ENCODE peak calls at places on chromosome 9, in nine cellular contexts. S is uterus, J is adrenal gland, E is DND-41, K is kidney, D is H9, F is A549, C is GM23338, M is heart right ventricle. G is an unnamed sample. For H3K4me1, the result is how much of the 10 kb centered on the place peaks cover.

GRCh38 chr9:1051286-1052118 is 1.3 kb downstream of the DMRT2 start:
- DNase-seq in S (no peak), J (no peak), E (no peak), K (peak), D (peak), F (peak), C (peak), M (no peak), G (peak)

GRCh38 chr9:96050048-96050875 is 174.8 kb downstream of the ERCC6L2 start:
- DNase-seq in S (no peak), J (no peak), E (no peak), K (no peak), D (no peak), F (no peak), C (no peak), M (no peak), G (no peak)

GRCh38 chr9:18888241-18888794 is 144.7 kb downstream of the SAXO1 start:
- DNase-seq in S (peak), J (peak), E (no peak), K (no peak), D (no peak), F (no peak), C (no peak), M (peak), G (no peak)

GRCh38 chr9:129487658-129488483 is 133.0 kb downstream of the C9orf50 start:
- DNase-seq in S (peak), J (peak), E (peak), K (peak), D (no peak), F (peak), C (peak), M (peak), G (peak)

GRCh38 chr9:121827251-121827967 is 176.0 kb downstream of the DAB2IP start:
- DNase-seq in S (peak), J (no peak), E (no peak), K (peak), D (no peak), F (no peak), C (peak), M (no peak), G (no peak)

GRCh38 chr9:123359546-123359945 is 3.5 kb downstream of the CRB2 start:
- DNase-seq in S (no peak), J (no peak), E (no peak), K (no peak), D (no peak), F (no peak), C (no peak), M (no peak), G (no peak)

GRCh38 chr9:37466037-37466709 is 923 bp upstream of the ZBTB5 start:
- DNase-seq in S (peak), J (peak), E (peak), K (peak), D (peak), F (peak), C (peak), M (peak), G (peak)

GRCh38 chr9:6614489-6614888 is 31.0 kb downstream of the GLDC start:
- DNase-seq in S (no peak), J (no peak), E (no peak), K (no peak), D (no peak), F (no peak), C (no peak), M (no peak), G (no peak)

GRCh38 chr9:85178486-85178885 is 509.0 kb downstream of the NTRK2 start:
- DNase-seq in S (no peak), J (no peak), E (no peak), K (no peak), D (peak), F (no peak), C (peak), M (no peak), G (no peak)

DNA sequence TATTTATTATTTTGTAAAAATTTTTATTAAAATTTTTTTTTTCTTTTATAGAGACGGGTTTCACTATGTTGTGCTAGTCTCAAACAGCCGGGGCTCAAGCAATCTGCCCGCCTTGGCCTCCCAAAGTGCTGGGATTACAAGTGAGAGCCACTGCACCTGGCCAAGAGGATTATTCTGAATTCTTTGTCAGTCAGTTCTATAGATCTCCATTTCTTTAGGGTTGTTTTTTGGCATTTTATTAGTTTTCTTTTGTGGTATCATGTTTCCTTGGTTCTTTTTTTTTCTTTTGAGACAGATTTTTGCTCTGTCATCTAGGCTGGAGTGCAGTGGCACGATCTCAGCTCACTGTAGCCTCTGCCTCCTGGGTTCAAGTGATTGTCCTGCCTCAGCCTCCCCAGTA is 18.4 kb downstream of the UBAP1 start:
- DNase-seq in S (no peak), J (no peak), E (no peak), K (no peak), D (no peak), F (no peak), C (no peak), M (no peak), G (no peak)
- H3K4me1 ChIP-seq in S (under half), J (under half), E (under half), K (under half), D (under half), F (under half), C (under half), M (under half), G (under half)

DNA sequence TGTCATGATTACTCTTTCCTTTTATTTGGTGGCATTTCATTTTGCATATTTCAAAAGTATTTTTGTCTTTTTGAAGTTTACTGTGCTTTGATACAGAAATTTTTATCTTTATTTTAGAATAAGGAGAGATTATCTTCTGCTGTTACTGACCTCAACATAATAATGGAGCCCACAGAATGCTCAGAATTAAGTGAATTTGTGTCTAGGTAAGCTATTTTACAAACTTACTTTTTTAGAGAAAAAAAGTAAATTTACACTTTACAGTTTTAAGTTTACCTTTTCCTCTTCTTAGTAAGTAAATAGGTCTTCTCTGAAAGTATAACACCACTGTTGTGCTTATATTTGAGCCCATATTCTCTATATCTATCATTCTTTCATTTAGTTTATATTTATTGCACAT is 19.8 kb downstream of the CENPP start:
- DNase-seq in S (no peak), J (no peak), E (no peak), K (no peak), D (no peak), F (no peak), C (no peak), M (no peak), G (no peak)
- H3K27ac ChIP-seq in S (no peak), J (no peak), E (no peak), K (no peak), D (no peak), F (no peak), C (no peak), M (no peak), G (no peak)

GRCh38 chr9:83219154-83219923 is 156.4 kb upstream of the RASEF start:
- DNase-seq in S (peak), J (peak), E (no peak), K (peak), D (peak), F (peak), C (peak), M (peak), G (peak)
- TF ChIP-seq CTCF in S (no peak), J (peak), E (no peak), K (peak), D (peak), F (peak), C (peak), M (peak), G (peak)

GRCh38 chr9:136251264-136252115 is 5.9 kb upstream of the QSOX2 start:
- DNase-seq in S (no peak), J (peak), E (no peak), K (peak), D (no peak), F (no peak), C (no peak), M (no peak), G (no peak)

GRCh38 chr9:136252281-136252680 is 6.7 kb upstream of the QSOX2 start:
- DNase-seq in S (no peak), J (no peak), E (no peak), K (peak), D (no peak), F (no peak), C (no peak), M (no peak), G (no peak)

GRCh38 chr9:136249881-136250559 is 4.4 kb upstream of the QSOX2 start:
- DNase-seq in S (no peak), J (no peak), E (no peak), K (peak), D (no peak), F (no peak), C (no peak), M (no peak), G (no peak)

GRCh38 chr9:136248951-136249880 is 3.6 kb upstream of the QSOX2 start:
- DNase-seq in S (no peak), J (no peak), E (no peak), K (peak), D (no peak), F (no peak), C (no peak), M (no peak), G (peak)

GRCh38 chr9:136250676-136251075 is 5.1 kb upstream of the QSOX2 start:
- DNase-seq in S (no peak), J (no peak), E (no peak), K (peak), D (no peak), F (no peak), C (no peak), M (no peak), G (no peak)
- H3K4me1 ChIP-seq in S (under half), J (under half), E (under half), K (under half), D (under half), F (under half), C (under half), M (under half), G (under half)

DNA sequence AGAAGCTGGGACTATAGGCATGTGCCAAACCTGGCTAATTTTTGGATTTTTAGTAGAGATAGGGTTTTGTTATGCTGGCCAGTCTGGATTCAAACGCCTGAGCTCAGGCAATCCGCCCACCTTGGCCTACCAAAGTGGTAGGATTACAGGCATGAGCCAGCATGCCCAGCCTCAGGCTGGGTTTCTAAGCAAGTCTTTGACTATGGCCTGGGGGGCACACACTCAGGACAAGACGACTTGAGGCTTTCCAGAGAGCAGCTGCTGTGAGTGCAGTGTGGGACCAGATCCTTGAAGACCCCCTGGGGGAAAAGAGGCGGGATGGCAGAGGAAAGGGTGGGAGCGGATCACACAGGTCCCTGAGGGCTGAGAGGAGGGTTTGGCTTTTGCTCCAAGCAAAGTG is 47.0 kb upstream of the FUBP3 start:
- DNase-seq in S (no peak), J (no peak), E (no peak), K (no peak), D (no peak), F (no peak), C (no peak), M (no peak), G (no peak)
- H3K27ac ChIP-seq in S (no peak), J (no peak), E (no peak), K (no peak), D (no peak), F (no peak), C (no peak), M (no peak), G (no peak)

GRCh38 chr9:137367506-137368430 is 55.2 kb downstream of the EXD3 start:
- DNase-seq in S (peak), J (peak), E (no peak), K (peak), D (peak), F (no peak), C (no peak), M (no peak), G (no peak)

GRCh38 chr9:137365056-137365455 is 57.9 kb downstream of the EXD3 start:
- DNase-seq in S (no peak), J (peak), E (no peak), K (peak), D (no peak), F (no peak), C (no peak), M (no peak), G (peak)

GRCh38 chr9:137365552-137366444 is 57.2 kb downstream of the EXD3 start:
- DNase-seq in S (peak), J (no peak), E (no peak), K (peak), D (no peak), F (no peak), C (no peak), M (no peak), G (no peak)

GRCh38 chr9:137366891-137367381 is 56.0 kb downstream of the EXD3 start:
- DNase-seq in S (peak), J (no peak), E (no peak), K (peak), D (peak), F (no peak), C (no peak), M (no peak), G (no peak)

DNA sequence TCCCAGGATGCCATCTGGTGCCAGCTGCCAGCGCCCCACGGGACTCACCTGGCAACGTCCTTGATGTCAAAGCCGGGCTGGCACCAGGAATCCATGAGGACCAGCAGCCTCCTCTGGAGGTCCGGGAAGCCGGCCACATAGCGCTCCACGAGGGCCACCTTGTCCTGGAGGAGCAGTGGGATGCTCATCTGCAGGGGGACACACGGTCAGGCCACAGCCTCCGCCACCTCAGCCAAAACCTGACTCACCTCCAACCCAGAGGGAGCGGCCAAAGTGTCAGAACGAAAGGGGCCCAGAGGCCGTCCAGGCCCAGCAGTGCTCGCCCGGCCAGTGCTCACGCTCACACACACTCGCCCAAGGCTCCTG is 56.5 kb downstream of the EXD3 start:
- DNase-seq in S (peak), J (peak), E (no peak), K (peak), D (no peak), F (no peak), C (no peak), M (no peak), G (no peak)
- TF ChIP-seq CTCF in S (no peak), J (no peak), E (no peak), K (no peak), D (no peak), F (no peak), C (no peak), M (no peak), G (no peak)

DNA sequence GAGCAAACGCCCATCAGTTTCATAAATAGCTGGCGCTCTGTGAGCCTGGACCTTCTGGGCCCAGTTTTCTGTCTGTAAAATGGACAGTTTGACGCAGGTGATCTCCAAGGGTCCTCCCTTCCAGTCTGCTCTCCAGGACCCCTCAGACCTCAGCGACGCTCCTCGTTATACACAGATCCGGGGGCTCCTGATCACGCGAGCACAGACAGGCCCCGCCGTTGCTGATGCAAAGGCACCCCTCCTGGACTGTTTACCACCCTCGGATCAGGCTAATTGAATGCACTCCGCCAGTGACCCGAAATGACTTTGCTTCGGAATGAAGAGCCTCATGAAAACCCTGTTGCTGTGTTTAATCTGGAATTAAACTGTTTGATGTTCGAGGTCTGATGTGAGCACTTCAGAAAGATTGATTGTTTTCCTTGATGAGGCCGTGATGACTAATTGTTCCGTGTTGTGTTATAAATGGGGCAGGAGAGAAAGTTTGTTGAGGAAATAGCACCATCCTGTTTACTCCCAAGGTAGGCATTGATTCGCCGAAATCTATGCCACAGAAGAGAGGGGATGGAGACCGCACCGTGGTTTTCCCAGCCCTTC is 190.5 kb upstream of the PPP1R26 start:
- DNase-seq in S (no peak), J (no peak), E (no peak), K (peak), D (no peak), F (no peak), C (no peak), M (no peak), G (no peak)
- H3K4me1 ChIP-seq in S (under half), J (under half), E (under half), K (under half), D (under half), F (under half), C (under half), M (under half), G (under half)

G was measured in lower lobe of right lung.